ENCODE peak calls at places on chromosome 17, in four cellular contexts. U is GM12878, Z is GM12891, L is K562. D is an unnamed sample.

GRCh38 chr17:78128616-78129384 is at the start of gene TMC6:
- DNase-seq in Z (peak), U (no peak), L (peak), D (peak)

GRCh38 chr17:49414271-49414621 is 436 bp downstream of the PHB1 start:
- DNase-seq in L (peak), Z (no peak), U (no peak), D (no peak)

GRCh38 chr17:9021985-9022552 is 759 bp downstream of the NTN1 start:
- DNase-seq in U (no peak), L (no peak), Z (no peak), D (no peak)

GRCh38 chr17:3964203-3965122 is at the start of gene ATP2A3:
- DNase-seq in Z (peak), U (no peak), L (peak), D (peak)

GRCh38 chr17:5783851-5784250 is 199.5 kb upstream of the NLRP1 start:
- DNase-seq in L (no peak), Z (no peak), U (no peak), D (no peak)

GRCh38 chr17:82003411-82004381 is 19.0 kb downstream of the CENPX start:
- DNase-seq in U (no peak), Z (no peak), L (no peak), D (no peak)

GRCh38 chr17:10265100-10265810 is 66.8 kb upstream of the GAS7 start:
- DNase-seq in U (peak), Z (no peak), L (no peak), D (no peak)

GRCh38 chr17:69961488-69962145 is 113.4 kb upstream of the KCNJ16 start:
- DNase-seq in L (peak), Z (no peak), U (no peak), D (no peak)

GRCh38 chr17:42431758-42432161 is 8.7 kb upstream of the CAVIN1 start:
- DNase-seq in L (no peak), U (no peak), Z (no peak), D (no peak)

GRCh38 chr17:35747540-35748017 is 5.5 kb downstream of the GAS2L2 start:
- DNase-seq in Z (peak), U (peak), L (peak), D (peak)

GRCh38 chr17:46958192-46958591 is 20.9 kb downstream of the RPRML start:
- DNase-seq in U (no peak), Z (no peak), L (no peak), D (no peak)

GRCh38 chr17:46963571-46963970 is 15.5 kb downstream of the RPRML start:
- DNase-seq in L (no peak), Z (no peak), U (no peak), D (no peak)

GRCh38 chr17:46960152-46960551 is 18.9 kb downstream of the RPRML start:
- DNase-seq in U (no peak), L (no peak), Z (no peak), D (no peak)

GRCh38 chr17:46964315-46965265 is 14.5 kb downstream of the RPRML start:
- DNase-seq in Z (no peak), U (no peak), L (peak), D (no peak)

DNA sequence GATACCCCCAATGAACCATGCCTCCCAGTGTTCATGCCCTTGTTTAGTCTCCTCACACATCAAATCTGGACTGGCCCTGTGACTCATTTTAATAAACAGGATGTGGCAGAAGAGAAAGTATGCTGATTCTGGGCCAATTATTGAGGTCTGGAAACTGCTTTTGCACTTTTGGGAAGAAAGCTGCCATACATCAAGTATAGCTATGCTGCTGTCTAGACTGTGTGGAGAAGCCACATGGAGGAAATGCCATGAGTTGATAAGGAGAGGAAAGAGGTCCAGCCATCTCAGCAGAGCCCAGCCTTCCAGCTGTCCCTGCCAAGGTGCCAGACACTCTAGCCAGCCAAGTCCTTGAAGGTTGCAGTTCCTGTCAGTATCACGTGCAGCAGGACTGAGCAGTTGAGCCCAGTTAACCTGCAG is 16.7 kb downstream of the RPRML start:
- DNase-seq in Z (no peak), U (no peak), L (no peak), D (no peak)
- TF ChIP-seq SPI1 in Z (no peak), U (no peak), L (no peak), D (no peak)

GRCh38 chr17:37261286-37261685 is 114.5 kb upstream of the C17orf78 start:
- DNase-seq in Z (no peak), L (no peak), U (no peak), D (no peak)

GRCh38 chr17:37256627-37257026 is 119.2 kb upstream of the C17orf78 start:
- DNase-seq in Z (no peak), U (no peak), L (no peak), D (no peak)

GRCh38 chr17:37255434-37255833 is 120.4 kb upstream of the C17orf78 start:
- DNase-seq in U (no peak), L (no peak), Z (no peak), D (no peak)

GRCh38 chr17:37259030-37259735 is 116.6 kb upstream of the C17orf78 start:
- DNase-seq in U (no peak), Z (no peak), L (no peak), D (no peak)
- TF ChIP-seq SPI1 in U (no peak), Z (no peak), L (no peak), D (no peak)

DNA sequence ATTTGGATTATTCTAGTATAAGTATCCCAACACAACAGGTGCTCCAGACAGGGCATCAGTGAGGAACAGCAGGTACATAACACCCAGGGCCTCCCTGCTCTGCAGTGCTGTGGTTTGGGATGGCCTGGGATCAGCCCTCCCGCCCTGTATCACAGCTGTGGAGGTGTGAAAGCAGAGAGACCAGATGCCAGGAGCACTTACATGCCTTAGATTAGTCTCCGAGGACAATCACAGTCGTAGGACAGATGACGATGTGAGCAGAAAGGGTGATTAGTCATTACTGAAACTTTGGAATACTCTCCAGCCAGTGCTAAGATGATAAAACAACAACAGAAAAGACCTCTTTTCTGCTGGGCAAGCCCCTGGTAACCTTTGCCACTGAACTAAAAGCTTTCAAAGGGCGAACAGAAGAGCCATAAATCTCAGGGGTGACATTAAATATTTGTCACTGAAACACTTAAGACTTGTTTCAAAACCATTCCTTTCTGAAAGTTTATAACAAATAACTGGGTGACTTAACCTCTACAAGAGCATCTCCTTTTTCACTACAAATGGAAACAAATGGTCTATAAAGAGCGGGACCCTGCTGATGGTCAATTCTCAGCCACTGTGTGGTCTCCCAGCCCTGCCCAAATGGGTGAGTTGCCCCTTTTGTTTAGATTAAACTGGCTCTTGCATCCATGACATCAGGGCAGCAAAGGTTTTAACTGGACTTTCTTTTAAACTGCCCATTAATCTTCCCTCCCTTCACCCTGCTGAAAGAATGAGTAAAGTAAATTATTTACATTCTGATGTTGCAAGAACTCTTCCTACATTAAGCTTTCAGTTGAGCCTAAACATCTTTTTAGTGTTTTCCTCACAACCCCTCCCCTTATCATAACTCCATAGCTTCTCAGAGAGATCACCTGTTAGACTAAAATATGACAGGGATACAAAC is 183.1 kb upstream of the COX10 start:
- DNase-seq in Z (no peak), U (no peak), L (no peak), D (no peak)
- TF ChIP-seq SPI1 in Z (no peak), U (no peak), L (no peak), D (no peak)

GRCh38 chr17:57319806-57320205 is 63.5 kb downstream of the MSI2 start:
- DNase-seq in U (no peak), Z (no peak), L (no peak), D (no peak)
- TF ChIP-seq SPI1 in U (peak), Z (peak), L (no peak), D (no peak)

GRCh38 chr17:58382108-58382884 is 30.3 kb upstream of the SUPT4H1 start:
- DNase-seq in L (no peak), U (peak), Z (no peak), D (no peak)

GRCh38 chr17:58381124-58381838 is 29.3 kb upstream of the SUPT4H1 start:
- DNase-seq in L (no peak), Z (no peak), U (no peak), D (no peak)

GRCh38 chr17:58378895-58379824 is 27.2 kb upstream of the SUPT4H1 start:
- DNase-seq in Z (no peak), U (no peak), L (no peak), D (no peak)

GRCh38 chr17:58382885-58383248 is 30.9 kb upstream of the SUPT4H1 start:
- DNase-seq in L (no peak), U (no peak), Z (no peak), D (no peak)

GRCh38 chr17:58380207-58381123 is 28.5 kb upstream of the SUPT4H1 start:
- DNase-seq in Z (no peak), L (no peak), U (no peak), D (no peak)
- TF ChIP-seq SPI1 in Z (no peak), L (no peak), U (no peak), D (no peak)

GRCh38 chr17:14297161-14297851 is 3.6 kb upstream of the HS3ST3B1 start:
- DNase-seq in Z (no peak), U (no peak), L (no peak), D (peak)
- TF ChIP-seq SPI1 in Z (no peak), U (no peak), L (no peak), D (no peak)

DNA sequence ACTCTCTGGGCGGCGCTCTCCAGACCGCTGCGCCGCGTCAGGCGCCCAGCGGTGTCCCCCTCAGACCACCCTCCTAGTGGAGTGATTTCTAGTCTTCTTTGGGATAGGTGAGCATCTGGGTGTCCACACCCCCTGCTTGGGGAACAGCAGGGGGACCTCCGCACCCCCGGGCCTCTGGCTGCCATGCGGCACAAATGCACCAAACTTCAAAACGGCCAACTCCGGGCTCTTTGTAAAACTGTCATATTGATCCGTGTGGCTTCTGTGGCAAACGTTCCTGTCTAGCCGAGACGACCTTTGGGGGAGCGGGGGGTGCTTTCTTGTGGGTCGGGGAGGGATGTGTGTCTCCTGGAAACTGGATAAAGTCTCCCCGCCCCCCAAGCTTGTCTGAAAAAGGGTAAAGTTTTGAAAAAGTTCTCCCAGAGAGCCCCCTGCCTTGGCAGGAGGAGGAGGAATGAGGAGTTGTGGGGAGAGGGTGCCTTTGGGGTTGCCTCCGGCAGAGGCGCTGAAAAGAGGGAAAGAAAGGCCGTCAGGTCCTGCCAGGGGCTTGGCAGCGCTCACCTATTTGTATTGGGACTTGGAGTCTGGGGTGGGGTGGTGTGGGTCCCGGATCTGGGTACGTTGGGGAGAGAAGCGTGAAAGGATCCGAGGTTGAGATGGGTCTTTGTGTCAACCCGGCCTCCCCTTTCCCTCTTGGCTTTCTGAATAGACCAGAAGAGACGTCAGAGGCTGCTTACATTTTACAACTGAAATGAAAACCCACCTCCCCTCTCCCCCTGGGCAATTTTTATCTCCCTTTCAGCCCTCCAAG is 2.2 kb upstream of the CHD3 start:
- DNase-seq in L (no peak), U (no peak), Z (no peak), D (no peak)
- TF ChIP-seq SPI1 in L (no peak), U (no peak), Z (no peak), D (no peak)